ENCODE peak calls at places on chromosomes 6 and 20, in nine cellular contexts. A, U, F, B, I, E, M, W and R are unnamed samples.

GRCh38 chr20:4661191-4661590 is 60.5 kb upstream of the PRND start:
- DNase-seq in A (no peak), I (no peak), M (no peak), U (no peak), F (no peak), E (peak), B (no peak), W (no peak), R (no peak)

GRCh38 chr6:30163090-30163917 is at the start of gene TRIM15:
- DNase-seq in U (no peak), F (no peak), W (no peak), A (no peak), B (no peak), I (no peak), E (no peak), M (no peak), R (no peak)

GRCh38 chr6:107230448-107230847 is 115.1 kb upstream of the BEND3 start:
- DNase-seq in W (no peak), I (no peak), M (no peak), F (no peak), A (no peak), U (no peak), E (no peak), B (no peak), R (no peak)

GRCh38 chr20:568097-568864 is 24.7 kb upstream of the CSNK2A1 start:
- DNase-seq in W (no peak), U (no peak), E (no peak), A (no peak), B (no peak), F (no peak), I (no peak), M (peak), R (no peak)

GRCh38 chr6:56899311-56899710 is 55.6 kb upstream of the BEND6 start:
- DNase-seq in W (peak), I (no peak), A (peak), B (peak), E (no peak), U (peak), M (no peak), F (no peak), R (no peak)

GRCh38 chr6:93678841-93679454 is 259.6 kb upstream of the EPHA7 start:
- DNase-seq in U (peak), W (peak), B (no peak), I (no peak), F (no peak), A (no peak), M (no peak), E (no peak), R (no peak)

GRCh38 chr6:44225579-44226325 is 2.4 kb downstream of the SLC29A1 start:
- DNase-seq in B (no peak), A (no peak), I (no peak), E (no peak), M (no peak), U (no peak), F (no peak), W (no peak), R (no peak)

GRCh38 chr6:167493961-167494697 is 169.2 kb downstream of the TTLL2 start:
- DNase-seq in A (peak), B (no peak), I (no peak), U (no peak), M (peak), E (no peak), W (no peak), F (no peak), R (no peak)

GRCh38 chr6:132391391-132392291 is 9.6 kb downstream of the MOXD1 start:
- DNase-seq in B (peak), U (peak), E (no peak), W (peak), I (no peak), A (peak), F (peak), M (no peak), R (no peak)

GRCh38 chr20:25484224-25484846 is 76.9 kb downstream of the GINS1 start:
- DNase-seq in E (no peak), A (no peak), M (no peak), W (no peak), F (no peak), B (no peak), I (no peak), U (no peak), R (no peak)

GRCh38 chr20:11891081-11891826 is 26.4 kb upstream of the BTBD3 start:
- DNase-seq in I (peak), W (peak), M (peak), U (peak), E (no peak), B (no peak), A (peak), F (peak), R (peak)

GRCh38 chr20:43238833-43239232 is 49.1 kb upstream of the PTPRT start:
- DNase-seq in W (no peak), E (no peak), I (no peak), M (no peak), F (no peak), A (no peak), U (no peak), B (no peak), R (no peak)

GRCh38 chr6:116316772-116317467 is 37.2 kb upstream of the TSPYL1 start:
- DNase-seq in W (no peak), A (peak), I (no peak), U (no peak), M (peak), F (no peak), B (no peak), E (no peak), R (no peak)

GRCh38 chr20:34951652-34952051 is 4.0 kb downstream of the GSS start:
- DNase-seq in I (no peak), E (no peak), A (no peak), W (peak), F (no peak), M (peak), B (no peak), U (peak), R (no peak)

GRCh38 chr20:9685011-9685410 is 153.9 kb downstream of the PAK5 start:
- DNase-seq in A (no peak), I (no peak), B (no peak), M (no peak), U (no peak), F (no peak), E (no peak), W (no peak), R (no peak)

GRCh38 chr6:45378324-45378926 is 691 bp upstream of the SUPT3H start:
- DNase-seq in F (peak), E (peak), A (no peak), W (peak), B (peak), M (peak), U (peak), I (no peak), R (no peak)

GRCh38 chr6:139249387-139249786 is 42.4 kb downstream of the TXLNB start:
- DNase-seq in U (no peak), A (no peak), W (no peak), M (no peak), B (no peak), I (no peak), F (no peak), E (no peak), R (no peak)

GRCh38 chr6:112310439-112311154 is 36.5 kb upstream of the RFPL4B start:
- DNase-seq in B (no peak), F (no peak), I (no peak), U (no peak), E (no peak), A (no peak), M (no peak), W (no peak), R (no peak)

GRCh38 chr20:44097521-44098255 is 89.3 kb downstream of the JPH2 start:
- DNase-seq in B (no peak), M (no peak), W (no peak), E (no peak), A (no peak), F (no peak), U (no peak), I (no peak), R (no peak)

GRCh38 chr6:19434065-19434464 is 403.1 kb upstream of the ID4 start:
- DNase-seq in U (no peak), F (no peak), A (no peak), M (no peak), B (no peak), W (no peak), I (no peak), E (no peak), R (no peak)

GRCh38 chr6:117018771-117019170 is 141.7 kb downstream of the RFX6 start:
- DNase-seq in E (no peak), A (peak), F (no peak), M (no peak), W (peak), U (no peak), I (no peak), B (no peak), R (no peak)

GRCh38 chr6:80767808-80768207 is 661.3 kb downstream of the BCKDHB start:
- DNase-seq in B (peak), W (peak), U (peak), I (no peak), F (peak), A (peak), M (peak), E (no peak), R (no peak)
- TF ChIP-seq CTCF in B (no peak), W (no peak), U (no peak), I (no peak), F (no peak), A (no peak), M (no peak), E (no peak), R (no peak)

GRCh38 chr6:88985901-88986300 is 22.5 kb upstream of the RNGTT start:
- DNase-seq in A (no peak), I (no peak), F (no peak), U (no peak), B (no peak), E (no peak), M (no peak), W (no peak), R (no peak)

GRCh38 chr6:88983532-88983931 is 20.1 kb upstream of the RNGTT start:
- DNase-seq in U (peak), I (no peak), W (peak), M (no peak), F (no peak), E (no peak), A (peak), B (no peak), R (no peak)

GRCh38 chr6:88984152-88984551 is 20.7 kb upstream of the RNGTT start:
- DNase-seq in U (no peak), M (no peak), W (no peak), A (no peak), B (no peak), I (no peak), F (no peak), E (no peak), R (no peak)

GRCh38 chr6:88987922-88988321 is 24.5 kb upstream of the RNGTT start:
- DNase-seq in M (no peak), E (no peak), B (no peak), W (no peak), A (no peak), I (no peak), U (no peak), F (no peak), R (no peak)

GRCh38 chr6:88982720-88983119 is 19.3 kb upstream of the RNGTT start:
- DNase-seq in A (peak), W (peak), B (peak), E (no peak), M (peak), I (no peak), F (no peak), U (peak), R (no peak)
- TF ChIP-seq CTCF in A (peak), W (peak), B (peak), E (peak), M (peak), I (peak), F (peak), U (peak), R (peak)

GRCh38 chr6:111256646-111257045 is 169.3 kb downstream of the SLC16A10 start:
- DNase-seq in B (no peak), M (no peak), E (no peak), A (no peak), F (no peak), W (no peak), I (no peak), U (peak), R (no peak)
- TF ChIP-seq CTCF in B (peak), M (peak), E (no peak), A (peak), F (no peak), W (peak), I (peak), U (peak), R (no peak)

DNA sequence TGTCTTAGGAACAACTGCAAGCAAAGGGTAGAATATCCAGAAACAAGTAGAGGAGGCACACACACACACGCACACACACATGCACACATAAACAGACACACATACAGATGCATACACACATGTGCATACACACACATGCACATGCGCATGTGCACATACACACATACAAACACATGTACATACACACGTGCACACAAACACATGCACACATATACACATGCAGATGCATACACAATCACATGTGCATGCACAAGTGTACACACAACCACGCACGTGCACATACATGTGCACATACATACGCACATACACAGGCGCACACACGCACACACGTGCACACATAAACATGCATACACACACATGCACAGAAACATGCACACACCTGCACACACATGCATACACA is 206.5 kb upstream of the OPRM1 start:
- DNase-seq in F (no peak), U (no peak), M (no peak), B (no peak), W (no peak), I (no peak), E (no peak), A (no peak), R (no peak)
- TF ChIP-seq CTCF in F (no peak), U (no peak), M (no peak), B (no peak), W (no peak), I (no peak), E (no peak), A (no peak), R (no peak)

GRCh38 chr6:41373919-41374617 is 38.7 kb downstream of the NCR2 start:
- DNase-seq in A (no peak), W (peak), B (no peak), E (no peak), M (no peak), I (no peak), U (no peak), F (no peak), R (peak)
- TF ChIP-seq CTCF in A (no peak), W (no peak), B (no peak), E (no peak), M (no peak), I (no peak), U (no peak), F (no peak), R (no peak)

GRCh38 chr6:31585531-31585930 is 546 bp upstream of the LST1 start:
- DNase-seq in B (no peak), F (no peak), E (no peak), I (no peak), U (no peak), M (no peak), A (peak), W (no peak), R (no peak)
- TF ChIP-seq CTCF in B (peak), F (peak), E (peak), I (peak), U (peak), M (no peak), A (peak), W (peak), R (peak)

GRCh38 chr6:51350308-51350904 is 531.7 kb downstream of the TFAP2B start:
- DNase-seq in B (no peak), I (no peak), E (no peak), U (peak), F (no peak), M (no peak), W (peak), A (peak), R (no peak)
- TF ChIP-seq CTCF in B (no peak), I (peak), E (no peak), U (peak), F (peak), M (peak), W (peak), A (peak), R (peak)